ENCODE peak calls at places on chromosomes 13 and 19, in seven cellular contexts. Z is GM12878, T is H1, B is HepG2, J is K562, W is HCT116, H is SK-N-SH. L is an unnamed sample.
A peak's percentile ranks its signal among the peaks of the same experiment; 100 is the strongest.

GRCh38 chr13:27170221-27170520 is 1.4 kb downstream of the USP12 start:
- DNase-seq in Z (no peak), T (no peak), B (no peak), J (peak; percentile 14), W (no peak), H (no peak), L (no peak)

GRCh38 chr13:20974981-20975585 is 72.5 kb upstream of the XPO4 start:
- DNase-seq in Z (no peak), T (no peak), B (no peak), J (no peak), W (no peak), H (no peak), L (no peak)

GRCh38 chr13:41398494-41399190 is 58.7 kb upstream of the RGCC start:
- DNase-seq in Z (no peak), T (no peak), B (no peak), J (no peak), W (no peak), H (no peak), L (no peak)

GRCh38 chr13:99464441-99464949 is 36.8 kb upstream of the TM9SF2 start:
- DNase-seq in Z (no peak), T (no peak), B (no peak), J (no peak), W (no peak), H (no peak), L (no peak)

GRCh38 chr19:11174336-11174735 is 18.8 kb upstream of the SPC24 start:
- DNase-seq in Z (no peak), T (no peak), B (no peak), J (no peak), W (no peak), H (no peak), L (no peak)

GRCh38 chr13:49806126-49806536 is 13.6 kb upstream of the KPNA3 start:
- DNase-seq in Z (no peak), T (no peak), B (peak; percentile 90), J (no peak), W (no peak), H (no peak), L (no peak)

GRCh38 chr13:24503376-24503690 is 9.2 kb downstream of the PARP4 start:
- DNase-seq in Z (no peak), T (no peak), B (no peak), J (no peak), W (no peak), H (no peak), L (no peak)

GRCh38 chr19:49331616-49332055 is 3.6 kb upstream of the CD37 start:
- DNase-seq in Z (peak; percentile 81), T (no peak), B (peak; percentile 86), J (peak; percentile 73), W (peak; percentile 37), H (peak; percentile 63), L (peak; percentile 73)

GRCh38 chr13:48214519-48215121 is 18.4 kb upstream of the ITM2B start:
- DNase-seq in Z (no peak), T (no peak), B (no peak), J (no peak), W (no peak), H (no peak), L (no peak)

GRCh38 chr13:30441304-30441703 is 19.0 kb downstream of the UBE2L5 start:
- DNase-seq in Z (no peak), T (no peak), B (no peak), J (no peak), W (no peak), H (no peak), L (no peak)

GRCh38 chr13:88142653-88143052 is 471.5 kb downstream of the SLITRK5 start:
- DNase-seq in Z (no peak), T (no peak), B (no peak), J (no peak), W (no peak), H (no peak), L (peak; percentile 54)

GRCh38 chr19:55482967-55483671 is 1.9 kb upstream of the NAT14 start:
- DNase-seq in Z (no peak), T (no peak), B (no peak), J (no peak), W (no peak), H (no peak), L (no peak)

GRCh38 chr19:8449830-8450229 is 5.1 kb downstream of the HNRNPM start:
- DNase-seq in Z (no peak), T (no peak), B (peak; percentile 25), J (no peak), W (no peak), H (no peak), L (peak; percentile 89)

GRCh38 chr13:29849071-29849541 is 1.3 kb downstream of the UBL3 start:
- DNase-seq in Z (no peak), T (no peak), B (peak; percentile 13), J (no peak), W (no peak), H (peak; percentile 38), L (peak; percentile 43)

GRCh38 chr13:113080901-113081521 is 24.6 kb upstream of the F7 start:
- DNase-seq in Z (no peak), T (no peak), B (no peak), J (no peak), W (no peak), H (no peak), L (no peak)

GRCh38 chr13:98466634-98467236 is 110.2 kb downstream of the STK24 start:
- DNase-seq in Z (no peak), T (peak; percentile 94), B (peak; percentile 43), J (peak; percentile 63), W (no peak), H (peak; percentile 68), L (no peak)

DNA sequence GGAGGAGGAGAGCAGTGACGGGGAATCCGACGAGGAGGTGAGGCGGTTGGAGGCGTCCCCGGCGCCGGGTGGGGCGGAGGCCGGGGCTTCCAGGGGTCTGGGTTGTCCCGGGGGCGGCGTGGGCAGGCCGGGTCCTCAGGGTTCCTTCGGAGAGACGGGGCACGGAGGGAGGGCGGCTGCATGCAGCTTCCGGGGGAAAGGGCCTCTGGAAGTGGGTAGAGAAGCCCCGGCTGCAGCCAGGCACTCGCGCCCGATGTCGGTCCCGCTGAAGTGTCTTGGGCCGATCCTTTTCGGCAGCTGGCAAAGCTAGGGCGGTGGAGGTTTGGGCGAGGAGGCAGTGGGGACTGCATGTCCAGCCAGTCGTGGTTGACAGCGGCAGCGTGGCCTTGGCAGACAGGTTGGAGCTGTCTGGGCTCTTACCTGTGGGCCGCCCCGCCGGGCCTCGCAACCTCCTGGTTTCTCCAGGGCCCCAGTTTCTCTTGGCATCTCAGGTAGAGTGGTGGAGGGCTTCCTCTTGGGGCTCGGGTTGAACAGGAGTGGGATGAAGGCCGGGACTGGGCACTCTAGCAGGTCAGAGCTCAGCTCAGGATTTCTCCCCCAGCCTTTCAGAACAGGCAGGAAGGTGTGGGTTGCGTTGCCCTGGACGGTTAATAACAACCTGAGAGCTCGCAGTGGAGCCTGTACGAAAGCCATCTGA is 690 bp downstream of the KMT2B start:
- DNase-seq in Z (no peak), T (peak; percentile 62), B (no peak), J (no peak), W (no peak), H (peak; percentile 69), L (no peak)
- TF ChIP-seq JUND in Z (no peak), T (no peak), B (no peak), J (no peak), W (no peak), H (no peak), L (no peak)

GRCh38 chr19:18097217-18097992 is at the start of gene MAST3:
- DNase-seq in Z (peak; percentile 64), T (peak; percentile 93), B (peak; percentile 70), J (peak; percentile 99), W (peak; percentile 61), H (peak; percentile 100), L (peak; percentile 91)
- TF ChIP-seq JUND in Z (no peak), T (no peak), B (no peak), J (no peak), W (no peak), H (no peak), L (no peak)

DNA sequence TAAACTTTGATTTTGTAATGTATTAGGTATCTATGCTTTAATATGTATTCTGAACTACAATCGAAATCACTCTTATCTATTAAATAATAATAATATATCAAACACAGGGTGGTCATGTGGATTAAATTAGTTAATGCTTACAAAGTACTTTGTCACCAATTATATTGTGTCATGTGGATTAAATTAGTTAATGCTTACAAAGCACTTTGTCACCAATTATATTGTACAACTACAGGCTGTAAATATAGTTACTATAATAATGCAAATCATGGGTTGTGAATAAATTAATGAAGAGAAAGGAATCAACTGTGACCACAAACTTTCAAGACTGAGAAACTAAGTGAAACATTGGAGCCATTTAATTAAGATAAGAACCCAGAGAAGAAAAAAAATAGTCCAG is 1929.1 kb upstream of the PCDH20 start:
- DNase-seq in Z (no peak), T (no peak), B (no peak), J (no peak), W (no peak), H (no peak), L (no peak)
- TF ChIP-seq JUND in Z (no peak), T (no peak), B (no peak), J (no peak), W (no peak), H (no peak), L (no peak)

GRCh38 chr19:38726761-38727301 is 17.4 kb downstream of the CAPN12 start:
- DNase-seq in Z (no peak), T (no peak), B (no peak), J (no peak), W (no peak), H (no peak), L (no peak)
- TF ChIP-seq JUND in Z (no peak), T (no peak), B (no peak), J (no peak), W (no peak), H (no peak), L (no peak)

DNA sequence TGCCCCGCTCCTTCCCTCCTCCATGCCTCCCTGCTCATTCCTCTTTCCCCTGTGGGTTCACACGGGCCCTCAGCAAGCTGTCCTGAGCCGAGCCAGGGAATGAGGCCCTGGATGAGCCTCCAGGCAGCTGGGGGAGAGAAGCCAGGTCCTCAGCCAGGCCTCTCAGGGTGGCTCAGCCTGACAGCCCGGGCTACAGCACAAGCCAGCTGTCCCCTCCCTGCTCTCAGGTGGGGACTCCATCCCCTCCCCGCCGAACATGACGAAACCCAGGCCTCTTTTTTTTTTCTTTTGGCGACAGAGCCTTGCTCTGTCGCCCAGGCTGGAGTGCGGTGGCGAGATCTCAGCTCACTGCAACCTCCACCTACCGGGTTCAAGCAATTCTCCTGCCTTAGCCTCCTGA is 40.0 kb upstream of the MATK start:
- DNase-seq in Z (no peak), T (no peak), B (no peak), J (no peak), W (no peak), H (peak; percentile 68), L (no peak)
- TF ChIP-seq JUND in Z (no peak), T (no peak), B (no peak), J (no peak), W (no peak), H (no peak), L (no peak)

DNA sequence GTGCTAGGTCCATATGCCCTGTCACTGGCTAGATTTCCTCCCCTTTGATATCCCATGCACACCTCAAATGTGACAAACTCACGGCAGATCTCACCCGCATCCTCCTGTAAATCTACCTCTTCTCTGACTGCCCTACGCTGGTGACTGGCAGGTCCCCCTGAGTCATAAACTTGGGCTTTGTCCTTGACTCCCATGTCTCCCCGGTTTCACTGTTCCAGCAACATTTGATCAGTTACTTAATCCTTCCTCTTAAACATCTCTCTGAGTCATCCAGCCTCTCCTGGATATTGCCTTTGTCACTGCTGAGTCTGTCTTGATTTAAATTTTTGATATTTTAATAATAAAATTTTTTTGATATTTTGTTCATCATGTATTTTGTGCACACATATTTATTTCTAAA is 26.5 kb downstream of the FAM216B start:
- DNase-seq in Z (no peak), T (no peak), B (peak; percentile 1), J (no peak), W (no peak), H (no peak), L (no peak)
- TF ChIP-seq JUND in Z (no peak), T (no peak), B (no peak), J (no peak), W (no peak), H (peak; percentile 72), L (no peak)

L was measured in T47D.